ENCODE peak calls at places on chromosomes 3 and 15, in ten cellular contexts. W, X, K, G, D, P, N, E, B and F are unnamed samples.

GRCh38 chr3:195007151-195007550 is 263.8 kb downstream of the XXYLT1 start:
- DNase-seq in W (no peak), X (no peak), K (no peak), G (no peak), D (no peak), P (no peak), N (no peak), E (no peak), B (no peak), F (no peak)

GRCh38 chr15:94453227-94453626 is 221.9 kb downstream of the MCTP2 start:
- DNase-seq in W (no peak), X (no peak), K (no peak), G (no peak), D (no peak), P (no peak), N (peak; percentile 32), E (no peak), B (no peak), F (no peak)

GRCh38 chr3:18351069-18351628 is 74.0 kb downstream of the SATB1 start:
- DNase-seq in W (no peak), X (no peak), K (peak; percentile 8), G (no peak), D (no peak), P (peak; percentile 5), N (no peak), E (no peak), B (no peak), F (no peak)

GRCh38 chr15:56064152-56064551 is 70.7 kb upstream of the NEDD4 start:
- DNase-seq in W (no peak), X (no peak), K (no peak), G (no peak), D (no peak), P (no peak), N (peak; percentile 63), E (no peak), B (no peak), F (no peak)

GRCh38 chr3:76679510-76679909 is 360.4 kb upstream of the ROBO2 start:
- DNase-seq in W (peak; percentile 46), X (no peak), K (no peak), G (no peak), D (no peak), P (no peak), N (no peak), E (no peak), B (no peak), F (no peak)

GRCh38 chr3:70742081-70742480 is 429.6 kb upstream of the MDFIC2 start:
- DNase-seq in W (no peak), X (no peak), K (no peak), G (no peak), D (no peak), P (no peak), N (no peak), E (no peak), B (no peak), F (no peak)

GRCh38 chr3:132535575-132536441 is 61.3 kb upstream of the ACKR4 start:
- DNase-seq in W (peak; percentile 79), X (peak; percentile 78), K (peak; percentile 81), G (peak; percentile 24), D (peak; percentile 36), P (peak; percentile 91), N (peak; percentile 50), E (peak; percentile 72), B (peak; percentile 84), F (no peak)

GRCh38 chr3:55167586-55168317 is 239.9 kb upstream of the LRTM1 start:
- DNase-seq in W (no peak), X (no peak), K (peak; percentile 84), G (no peak), D (no peak), P (no peak), N (peak; percentile 16), E (no peak), B (no peak), F (no peak)

GRCh38 chr15:71596672-71597071 is 213.7 kb upstream of the NR2E3 start:
- DNase-seq in W (no peak), X (peak; percentile 68), K (peak; percentile 56), G (peak; percentile 55), D (no peak), P (peak; percentile 62), N (no peak), E (no peak), B (peak; percentile 68), F (peak; percentile 58)

GRCh38 chr3:122310361-122310760 is 14.7 kb upstream of the CSTA start:
- DNase-seq in W (no peak), X (no peak), K (no peak), G (no peak), D (peak; percentile 78), P (no peak), N (peak; percentile 75), E (no peak), B (no peak), F (no peak)

GRCh38 chr3:30426319-30426993 is 179.9 kb upstream of the TGFBR2 start:
- DNase-seq in W (peak; percentile 12), X (peak; percentile 85), K (peak; percentile 85), G (peak; percentile 68), D (no peak), P (peak; percentile 92), N (no peak), E (peak; percentile 8), B (peak; percentile 91), F (no peak)

GRCh38 chr3:110293660-110294059 is 778.0 kb upstream of the NECTIN3 start:
- DNase-seq in W (no peak), X (no peak), K (peak; percentile 5), G (no peak), D (no peak), P (no peak), N (peak; percentile 11), E (no peak), B (no peak), F (no peak)

GRCh38 chr3:143529018-143529478 is 319.2 kb downstream of the SLC9A9 start:
- DNase-seq in W (no peak), X (no peak), K (no peak), G (no peak), D (no peak), P (peak; percentile 73), N (no peak), E (no peak), B (no peak), F (no peak)

DNA sequence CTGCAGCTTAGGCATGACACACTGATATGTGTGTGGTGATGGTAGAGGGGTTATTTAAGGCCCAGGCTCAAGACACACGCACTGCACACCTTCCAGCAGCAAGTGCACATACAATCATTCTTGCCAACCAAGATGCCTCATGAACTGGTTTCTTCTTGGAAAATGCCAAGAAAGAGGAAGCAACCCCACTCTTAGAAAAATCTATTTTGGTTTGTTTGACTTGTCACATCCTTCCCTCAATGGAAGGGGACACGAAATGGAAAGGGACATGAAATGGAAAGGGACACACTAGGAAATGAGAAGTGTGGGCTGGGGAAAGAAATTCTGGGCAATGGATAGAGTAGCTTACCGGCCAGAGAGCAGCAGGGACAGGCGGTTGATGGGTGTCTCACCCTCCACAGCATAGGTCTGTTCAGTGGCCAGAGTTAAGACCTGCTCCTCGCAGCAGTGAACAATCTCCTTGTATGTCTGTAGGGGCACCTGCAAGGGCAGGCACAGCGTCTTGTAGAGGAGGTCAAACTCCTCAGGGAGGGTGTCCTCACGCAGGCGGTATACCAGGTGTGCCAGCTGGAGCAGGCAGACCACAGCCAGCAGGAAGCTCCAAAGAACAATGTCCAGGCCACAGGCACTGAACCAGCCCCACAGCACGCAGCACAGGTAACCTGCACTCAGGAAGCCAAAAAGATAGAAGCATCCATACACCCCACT is 651 bp downstream of the POPDC2 start:
- DNase-seq in W (no peak), X (no peak), K (no peak), G (no peak), D (no peak), P (no peak), N (no peak), E (no peak), B (no peak), F (no peak)
- H3K27ac ChIP-seq in W (no peak overlapping the region), X (peak overlapping the region; percentile 88), K (no peak overlapping the region), G (peak overlapping the region; percentile 94), D (no peak overlapping the region), P (peak overlapping the region; percentile 100), N (no peak overlapping the region), E (no peak overlapping the region), B (peak overlapping the region; percentile 79), F (no peak overlapping the region)

DNA sequence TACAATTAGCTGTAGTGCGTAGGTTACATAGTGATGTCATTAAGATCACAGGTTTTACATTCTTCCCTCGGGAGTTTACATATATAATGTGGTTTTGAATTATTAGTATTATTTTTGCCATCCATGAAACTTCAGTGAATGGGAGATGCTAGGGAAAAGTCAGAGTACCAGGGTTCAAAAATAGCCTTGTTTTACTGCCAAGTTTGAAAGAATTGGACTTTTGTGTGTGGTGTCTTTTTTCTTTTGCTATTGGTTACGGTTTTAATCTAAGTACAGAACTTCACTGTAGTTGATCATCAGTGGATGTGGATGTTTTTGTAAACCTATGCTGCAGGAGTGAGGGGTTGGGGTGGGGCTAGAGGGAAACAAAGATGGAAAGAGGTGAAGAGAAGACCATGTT is 20.7 kb downstream of the SLC25A26 start:
- DNase-seq in W (no peak), X (no peak), K (no peak), G (no peak), D (no peak), P (no peak), N (no peak), E (no peak), B (no peak), F (no peak)
- TF ChIP-seq CTCF in W (no peak), X (no peak), K (no peak), G (no peak), D (no peak), P (no peak), N (no peak), E (no peak), B (no peak), F (no peak)

GRCh38 chr3:149437286-149437685 is 37.2 kb upstream of the TM4SF4 start:
- DNase-seq in W (no peak), X (no peak), K (no peak), G (no peak), D (no peak), P (no peak), N (no peak), E (no peak), B (no peak), F (no peak)
- H3K4me1 ChIP-seq in W (peaks cover 7% of the 10 kb centered on the region), X (no peaks in the 10 kb centered on the region), K (peaks cover 14% of the 10 kb centered on the region), G (no peaks in the 10 kb centered on the region), D (no peaks in the 10 kb centered on the region), P (peaks cover 16% of the 10 kb centered on the region), N (no peaks in the 10 kb centered on the region), E (no peaks in the 10 kb centered on the region), B (no peaks in the 10 kb centered on the region), F (no peaks in the 10 kb centered on the region)

GRCh38 chr3:123622766-123623165 is 37.9 kb upstream of the HACD2 start:
- DNase-seq in W (no peak), X (no peak), K (no peak), G (no peak), D (no peak), P (no peak), N (peak; percentile 30), E (no peak), B (no peak), F (no peak)

GRCh38 chr3:123623346-123623880 is 38.6 kb upstream of the HACD2 start:
- DNase-seq in W (no peak), X (no peak), K (peak; percentile 47), G (no peak), D (peak; percentile 61), P (no peak), N (peak; percentile 75), E (no peak), B (no peak), F (no peak)

GRCh38 chr3:123624302-123624701 is 39.4 kb upstream of the HACD2 start:
- DNase-seq in W (no peak), X (no peak), K (no peak), G (no peak), D (peak; percentile 62), P (no peak), N (no peak), E (no peak), B (no peak), F (no peak)

GRCh38 chr3:123620338-123620737 is 35.5 kb upstream of the HACD2 start:
- DNase-seq in W (no peak), X (no peak), K (peak; percentile 63), G (no peak), D (no peak), P (no peak), N (peak; percentile 87), E (no peak), B (peak; percentile 92), F (no peak)

GRCh38 chr3:123621510-123622189 is 36.8 kb upstream of the HACD2 start:
- DNase-seq in W (no peak), X (no peak), K (no peak), G (no peak), D (no peak), P (no peak), N (no peak), E (no peak), B (no peak), F (no peak)
- H3K27ac ChIP-seq in W (no peak overlapping the region), X (no peak overlapping the region), K (no peak overlapping the region), G (no peak overlapping the region), D (no peak overlapping the region), P (no peak overlapping the region), N (no peak overlapping the region), E (no peak overlapping the region), B (peak overlapping the region; percentile 90), F (no peak overlapping the region)